ENCODE peak calls at places on chromosome X, in eight cellular contexts. One of them, this sample, is unnamed.
A peak's percentile ranks its signal among the peaks of the same experiment; 100 is the strongest.

GRCh38 chrX:95346854-95347253 is 1337.8 kb upstream of the DIAPH2 start:
- DNase-seq in GM12865: no peak
- DNase-seq in lung: no peak
- DNase-seq in AG04449: no peak
- DNase-seq in neural crest cell: no peak
- DNase-seq in nephron progenitor cell: no peak
- DNase-seq in RWPE1: no peak
- DNase-seq in AG04450: no peak
- DNase-seq in this sample: no peak

GRCh38 chrX:68717663-68718442 is 70.4 kb downstream of the STARD8 start:
- DNase-seq in AG04449: no peak
- DNase-seq in AG04450: no peak
- DNase-seq in neural crest cell: no peak
- DNase-seq in GM12865: no peak
- DNase-seq in RWPE1: no peak
- DNase-seq in nephron progenitor cell: no peak
- DNase-seq in lung: no peak
- DNase-seq in this sample: no peak

GRCh38 chrX:153562546-153562945 is 36.4 kb downstream of the CCNQ start:
- DNase-seq in GM12865: no peak
- DNase-seq in lung: no peak
- DNase-seq in nephron progenitor cell: no peak
- DNase-seq in AG04450: no peak
- DNase-seq in neural crest cell: no peak
- DNase-seq in AG04449: no peak
- DNase-seq in RWPE1: no peak
- DNase-seq in this sample: no peak

GRCh38 chrX:45851434-45851991 is 650.8 kb upstream of the DIPK2B start:
- DNase-seq in RWPE1: peak; percentile 41
- DNase-seq in AG04450: no peak
- DNase-seq in AG04449: no peak
- DNase-seq in lung: no peak
- DNase-seq in GM12865: no peak
- DNase-seq in neural crest cell: peak; percentile 3
- DNase-seq in nephron progenitor cell: peak; percentile 68
- DNase-seq in this sample: peak; percentile 14

GRCh38 chrX:132041016-132041415 is 17.9 kb downstream of the STK26 start:
- DNase-seq in neural crest cell: no peak
- DNase-seq in AG04449: peak; percentile 5
- DNase-seq in lung: no peak
- DNase-seq in AG04450: no peak
- DNase-seq in RWPE1: peak; percentile 18
- DNase-seq in GM12865: no peak
- DNase-seq in nephron progenitor cell: no peak
- DNase-seq in this sample: no peak

GRCh38 chrX:86806786-86807185 is 658.5 kb downstream of the DACH2 start:
- DNase-seq in neural crest cell: peak; percentile 14
- DNase-seq in AG04449: no peak
- DNase-seq in AG04450: no peak
- DNase-seq in lung: no peak
- DNase-seq in GM12865: peak; percentile 1
- DNase-seq in nephron progenitor cell: peak; percentile 8
- DNase-seq in RWPE1: no peak
- DNase-seq in this sample: no peak

GRCh38 chrX:56763556-56764152 is 34.6 kb downstream of the NBDY start:
- DNase-seq in GM12865: peak; percentile 72
- DNase-seq in lung: peak; percentile 84
- DNase-seq in RWPE1: no peak
- DNase-seq in neural crest cell: no peak
- DNase-seq in nephron progenitor cell: peak; percentile 58
- DNase-seq in AG04449: no peak
- DNase-seq in AG04450: no peak
- DNase-seq in this sample: no peak

GRCh38 chrX:103554687-103555417 is 30.5 kb upstream of the TCEAL4 start:
- DNase-seq in AG04450: peak; percentile 15
- DNase-seq in GM12865: peak; percentile 77
- DNase-seq in nephron progenitor cell: peak; percentile 69
- DNase-seq in AG04449: no peak
- DNase-seq in RWPE1: no peak
- DNase-seq in neural crest cell: peak; percentile 50
- DNase-seq in lung: no peak
- DNase-seq in this sample: peak; percentile 32

GRCh38 chrX:49041683-49042529 is 1.3 kb downstream of the TFE3 start:
- DNase-seq in GM12865: peak; percentile 13
- DNase-seq in RWPE1: no peak
- DNase-seq in neural crest cell: no peak
- DNase-seq in AG04450: peak; percentile 29
- DNase-seq in lung: no peak
- DNase-seq in AG04449: no peak
- DNase-seq in nephron progenitor cell: no peak
- DNase-seq in this sample: no peak

GRCh38 chrX:12950851-12951589 is 23.9 kb upstream of the TMSB4X start:
- DNase-seq in AG04450: no peak
- DNase-seq in neural crest cell: peak; percentile 40
- DNase-seq in GM12865: peak; percentile 90
- DNase-seq in RWPE1: no peak
- DNase-seq in lung: no peak
- DNase-seq in AG04449: no peak
- DNase-seq in nephron progenitor cell: peak; percentile 58
- DNase-seq in this sample: no peak

GRCh38 chrX:134908235-134908834 is 82.5 kb upstream of the SMIM10 start:
- DNase-seq in lung: no peak
- DNase-seq in AG04449: no peak
- DNase-seq in neural crest cell: no peak
- DNase-seq in RWPE1: no peak
- DNase-seq in nephron progenitor cell: no peak
- DNase-seq in AG04450: no peak
- DNase-seq in GM12865: no peak
- DNase-seq in this sample: no peak

GRCh38 chrX:154598656-154599055 is 13.7 kb downstream of the CTAG1A start:
- DNase-seq in AG04450: no peak
- DNase-seq in lung: no peak
- DNase-seq in GM12865: no peak
- DNase-seq in RWPE1: no peak
- DNase-seq in AG04449: no peak
- DNase-seq in neural crest cell: no peak
- DNase-seq in nephron progenitor cell: no peak
- DNase-seq in this sample: no peak

GRCh38 chrX:37454537-37455285 is 105.5 kb downstream of the PRRG1 start:
- DNase-seq in neural crest cell: no peak
- DNase-seq in GM12865: no peak
- DNase-seq in AG04450: no peak
- DNase-seq in AG04449: no peak
- DNase-seq in nephron progenitor cell: no peak
- DNase-seq in RWPE1: peak; percentile 67
- DNase-seq in lung: no peak
- DNase-seq in this sample: no peak

GRCh38 chrX:11351375-11352295 is 58.4 kb downstream of the AMELX start:
- DNase-seq in AG04449: no peak
- DNase-seq in neural crest cell: no peak
- DNase-seq in lung: no peak
- DNase-seq in RWPE1: no peak
- DNase-seq in AG04450: peak; percentile 43
- DNase-seq in nephron progenitor cell: no peak
- DNase-seq in GM12865: no peak
- DNase-seq in this sample: no peak

GRCh38 chrX:103376118-103376978 is at the start of gene BEX3:
- DNase-seq in AG04450: no peak
- DNase-seq in RWPE1: peak; percentile 17
- DNase-seq in lung: peak; percentile 46
- DNase-seq in AG04449: no peak
- DNase-seq in GM12865: peak; percentile 19
- DNase-seq in neural crest cell: peak; percentile 41
- DNase-seq in nephron progenitor cell: peak; percentile 58
- DNase-seq in this sample: no peak

GRCh38 chrX:18899796-18900380 is 84.0 kb downstream of the PHKA2 start:
- DNase-seq in AG04450: no peak
- DNase-seq in neural crest cell: no peak
- DNase-seq in lung: no peak
- DNase-seq in RWPE1: no peak
- DNase-seq in GM12865: peak; percentile 21
- DNase-seq in AG04449: no peak
- DNase-seq in nephron progenitor cell: peak; percentile 21
- DNase-seq in this sample: no peak
- TF ChIP-seq CTCF in AG04450: peak; percentile 20
- TF ChIP-seq CTCF in neural crest cell: peak; percentile 51
- TF ChIP-seq CTCF in lung: no peak
- TF ChIP-seq CTCF in RWPE1: no peak
- TF ChIP-seq CTCF in GM12865: peak; percentile 31
- TF ChIP-seq CTCF in AG04449: no peak
- TF ChIP-seq CTCF in nephron progenitor cell: peak; percentile 31
- TF ChIP-seq CTCF in this sample: no peak

DNA sequence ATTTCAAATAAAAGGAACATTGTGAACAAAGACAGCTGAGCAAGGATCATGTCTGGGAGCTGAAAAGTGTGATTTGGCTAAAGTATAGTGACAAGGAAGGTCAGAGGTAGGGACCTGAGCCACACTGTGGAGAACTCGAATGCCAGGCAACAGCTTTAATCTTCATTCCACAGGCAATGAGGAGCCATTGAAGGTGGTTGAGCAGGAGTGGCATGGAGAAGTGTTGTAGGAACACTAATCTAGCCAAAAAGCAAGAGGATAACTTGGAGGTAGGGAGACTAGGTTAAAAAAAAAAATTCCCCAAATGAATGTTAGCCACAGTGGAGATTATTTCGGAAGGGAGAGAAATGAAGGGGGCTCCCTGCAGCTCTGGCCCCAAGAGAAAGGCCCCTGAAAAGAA is 286.9 kb downstream of the BCOR start:
- DNase-seq in lung: no peak
- DNase-seq in neural crest cell: no peak
- DNase-seq in RWPE1: no peak
- DNase-seq in AG04449: no peak
- DNase-seq in nephron progenitor cell: no peak
- DNase-seq in GM12865: no peak
- DNase-seq in AG04450: no peak
- DNase-seq in this sample: no peak
- TF ChIP-seq CTCF in lung: no peak
- TF ChIP-seq CTCF in neural crest cell: no peak
- TF ChIP-seq CTCF in RWPE1: no peak
- TF ChIP-seq CTCF in AG04449: no peak
- TF ChIP-seq CTCF in nephron progenitor cell: no peak
- TF ChIP-seq CTCF in GM12865: no peak
- TF ChIP-seq CTCF in AG04450: no peak
- TF ChIP-seq CTCF in this sample: no peak

GRCh38 chrX:40415675-40416074 is 165.1 kb upstream of the ATP6AP2 start:
- DNase-seq in RWPE1: no peak
- DNase-seq in AG04450: no peak
- DNase-seq in neural crest cell: no peak
- DNase-seq in GM12865: no peak
- DNase-seq in lung: no peak
- DNase-seq in nephron progenitor cell: no peak
- DNase-seq in AG04449: no peak
- DNase-seq in this sample: no peak

GRCh38 chrX:40414335-40414734 is 166.4 kb upstream of the ATP6AP2 start:
- DNase-seq in AG04449: no peak
- DNase-seq in lung: no peak
- DNase-seq in RWPE1: no peak
- DNase-seq in AG04450: no peak
- DNase-seq in GM12865: no peak
- DNase-seq in neural crest cell: no peak
- DNase-seq in nephron progenitor cell: no peak
- DNase-seq in this sample: no peak

GRCh38 chrX:40406330-40406859 is 174.4 kb upstream of the ATP6AP2 start:
- DNase-seq in nephron progenitor cell: no peak
- DNase-seq in lung: no peak
- DNase-seq in AG04449: no peak
- DNase-seq in RWPE1: no peak
- DNase-seq in neural crest cell: no peak
- DNase-seq in GM12865: peak; percentile 73
- DNase-seq in AG04450: no peak
- DNase-seq in this sample: no peak

GRCh38 chrX:40410859-40411258 is 169.9 kb upstream of the ATP6AP2 start:
- DNase-seq in AG04450: no peak
- DNase-seq in lung: no peak
- DNase-seq in AG04449: no peak
- DNase-seq in GM12865: no peak
- DNase-seq in RWPE1: no peak
- DNase-seq in neural crest cell: no peak
- DNase-seq in nephron progenitor cell: no peak
- DNase-seq in this sample: no peak

GRCh38 chrX:40411350-40412111 is 169.2 kb upstream of the ATP6AP2 start:
- DNase-seq in AG04449: no peak
- DNase-seq in RWPE1: no peak
- DNase-seq in nephron progenitor cell: no peak
- DNase-seq in lung: no peak
- DNase-seq in neural crest cell: no peak
- DNase-seq in GM12865: peak; percentile 60
- DNase-seq in AG04450: no peak
- DNase-seq in this sample: no peak
- TF ChIP-seq CTCF in AG04449: no peak
- TF ChIP-seq CTCF in RWPE1: no peak
- TF ChIP-seq CTCF in nephron progenitor cell: peak; percentile 17
- TF ChIP-seq CTCF in lung: no peak
- TF ChIP-seq CTCF in neural crest cell: no peak
- TF ChIP-seq CTCF in GM12865: peak; percentile 49
- TF ChIP-seq CTCF in AG04450: no peak
- TF ChIP-seq CTCF in this sample: no peak

GRCh38 chrX:53241558-53241957 is 16.6 kb upstream of the KDM5C start:
- DNase-seq in RWPE1: no peak
- DNase-seq in GM12865: no peak
- DNase-seq in neural crest cell: no peak
- DNase-seq in AG04449: no peak
- DNase-seq in AG04450: no peak
- DNase-seq in nephron progenitor cell: no peak
- DNase-seq in lung: no peak
- DNase-seq in this sample: no peak

GRCh38 chrX:53242310-53242709 is 17.3 kb upstream of the KDM5C start:
- DNase-seq in nephron progenitor cell: no peak
- DNase-seq in neural crest cell: no peak
- DNase-seq in AG04449: no peak
- DNase-seq in GM12865: no peak
- DNase-seq in lung: no peak
- DNase-seq in RWPE1: no peak
- DNase-seq in AG04450: no peak
- DNase-seq in this sample: no peak

GRCh38 chrX:53237056-53237455 is 12.0 kb upstream of the KDM5C start:
- DNase-seq in lung: no peak
- DNase-seq in neural crest cell: no peak
- DNase-seq in AG04450: no peak
- DNase-seq in nephron progenitor cell: no peak
- DNase-seq in AG04449: no peak
- DNase-seq in RWPE1: no peak
- DNase-seq in GM12865: no peak
- DNase-seq in this sample: no peak

GRCh38 chrX:53236025-53236679 is 11.1 kb upstream of the KDM5C start:
- DNase-seq in RWPE1: no peak
- DNase-seq in AG04449: no peak
- DNase-seq in neural crest cell: no peak
- DNase-seq in GM12865: no peak
- DNase-seq in AG04450: no peak
- DNase-seq in lung: no peak
- DNase-seq in nephron progenitor cell: no peak
- DNase-seq in this sample: no peak

DNA sequence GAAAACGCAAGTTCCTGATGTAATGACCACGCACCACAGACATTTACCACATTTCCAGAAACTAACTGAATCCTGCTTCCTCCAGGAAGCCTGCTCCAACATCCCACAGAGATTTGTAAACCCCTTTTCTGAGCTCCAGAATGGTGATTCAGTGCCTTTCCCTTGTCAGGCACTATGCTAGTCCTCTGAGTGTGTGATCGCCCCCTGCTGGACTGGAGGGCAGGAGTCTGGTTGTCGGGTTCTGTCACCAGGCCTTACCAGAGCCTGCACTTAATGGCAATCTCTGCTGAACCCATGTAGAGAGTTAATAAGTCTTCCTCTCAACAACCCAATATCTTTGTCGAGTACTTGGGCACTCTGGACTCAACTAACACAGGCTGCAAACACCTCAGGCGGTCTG is 14.5 kb upstream of the KDM5C start:
- DNase-seq in RWPE1: no peak
- DNase-seq in AG04449: no peak
- DNase-seq in GM12865: peak; percentile 9
- DNase-seq in nephron progenitor cell: no peak
- DNase-seq in neural crest cell: no peak
- DNase-seq in lung: no peak
- DNase-seq in AG04450: no peak
- DNase-seq in this sample: no peak
- TF ChIP-seq CTCF in RWPE1: no peak
- TF ChIP-seq CTCF in AG04449: no peak
- TF ChIP-seq CTCF in GM12865: no peak
- TF ChIP-seq CTCF in nephron progenitor cell: no peak
- TF ChIP-seq CTCF in neural crest cell: peak; percentile 21
- TF ChIP-seq CTCF in lung: no peak
- TF ChIP-seq CTCF in AG04450: no peak
- TF ChIP-seq CTCF in this sample: no peak